ENCODE peak calls at places on chromosomes 4 and X, in six cellular contexts. T is NCI-H460, Q is Ammon's horn, W is globus pallidus, S is heart right ventricle, Y is A172. V is an unnamed sample.

GRCh38 chr4:77921701-77922100 is 59.1 kb downstream of the MRPL1 start:
- DNase-seq in W (no peak), S (no peak), Q (no peak), T (peak), Y (peak), V (no peak)

GRCh38 chr4:57966987-57967760 is 857.0 kb upstream of the IGFBP7 start:
- DNase-seq in Y (no peak), S (no peak), T (no peak), Q (no peak), W (no peak), V (peak)

GRCh38 chr4:154989511-154989910 is 208.4 kb downstream of the RBM46 start:
- DNase-seq in Q (no peak), W (no peak), T (no peak), S (no peak), Y (no peak), V (no peak)

GRCh38 chrX:108396188-108396885 is 41.9 kb downstream of the COL4A6 start:
- DNase-seq in W (no peak), Q (no peak), Y (peak), T (peak), S (no peak), V (no peak)

GRCh38 chr4:52864816-52865215 is 2.7 kb downstream of the RASL11B start:
- DNase-seq in T (no peak), W (no peak), S (no peak), Y (no peak), Q (no peak), V (no peak)

GRCh38 chr4:69025191-69025998 is 70.9 kb upstream of the UGT2B7 start:
- DNase-seq in Y (no peak), T (no peak), Q (no peak), S (no peak), W (no peak), V (peak)

GRCh38 chr4:11496313-11496956 is 67.7 kb upstream of the HS3ST1 start:
- DNase-seq in T (no peak), W (no peak), Y (no peak), Q (no peak), S (no peak), V (no peak)

GRCh38 chr4:106793933-106794332 is 242.2 kb downstream of the DKK2 start:
- DNase-seq in Y (no peak), W (no peak), S (no peak), Q (no peak), T (no peak), V (no peak)

GRCh38 chrX:24506082-24506481 is 41.0 kb downstream of the PDK3 start:
- DNase-seq in T (no peak), W (no peak), Q (no peak), S (no peak), Y (peak), V (no peak)

GRCh38 chr4:786074-786741 is 39.7 kb downstream of the CPLX1 start:
- DNase-seq in T (no peak), Q (no peak), Y (no peak), S (no peak), W (no peak), V (peak)

GRCh38 chr4:41044165-41044564 is 170.2 kb downstream of the APBB2 start:
- DNase-seq in Y (no peak), S (no peak), Q (no peak), T (no peak), W (no peak), V (no peak)

GRCh38 chr4:76723916-76724315 is 174.0 kb downstream of the SOWAHB start:
- DNase-seq in S (no peak), T (no peak), W (no peak), Q (peak), Y (peak), V (no peak)

GRCh38 chr4:53281438-53281837 is 84.4 kb downstream of the SCFD2 start:
- DNase-seq in Y (no peak), S (no peak), Q (no peak), T (no peak), W (no peak), V (no peak)

GRCh38 chrX:14027031-14027430 is 2.7 kb downstream of the GEMIN8 start:
- DNase-seq in Q (peak), W (peak), S (peak), T (no peak), Y (peak), V (no peak)

GRCh38 chr4:10622728-10623127 is 61.8 kb downstream of the CLNK start:
- DNase-seq in Y (no peak), Q (no peak), T (no peak), S (no peak), W (no peak), V (no peak)

GRCh38 chr4:34202154-34202553 is 2042.2 kb downstream of the ARAP2 start:
- DNase-seq in Y (no peak), Q (no peak), S (no peak), W (no peak), T (no peak), V (no peak)

GRCh38 chr4:95409127-95409526 is 139.6 kb downstream of the UNC5C start:
- DNase-seq in Q (no peak), Y (peak), T (no peak), W (no peak), S (no peak), V (no peak)

GRCh38 chr4:3388461-3389185 is 53.1 kb upstream of the HGFAC start:
- DNase-seq in T (no peak), Y (peak), Q (no peak), S (peak), W (no peak), V (no peak)